ENCODE peak calls at places on chromosomes 2 and 18, in four cellular contexts. One of them, this sample, is unnamed.

GRCh38 chr2:170375192-170375591 is 197.2 kb downstream of the MYO3B start:
- DNase-seq in upper lobe of left lung: no peak
- DNase-seq in transverse colon: no peak
- DNase-seq in prostate gland: peak
- DNase-seq in this sample: no peak

GRCh38 chr2:40242315-40242714 is 209.6 kb downstream of the SLC8A1 start:
- DNase-seq in upper lobe of left lung: no peak
- DNase-seq in transverse colon: no peak
- DNase-seq in prostate gland: no peak
- DNase-seq in this sample: no peak

GRCh38 chr2:145715601-145716000 is 1195.7 kb upstream of the ZEB2 start:
- DNase-seq in upper lobe of left lung: no peak
- DNase-seq in transverse colon: no peak
- DNase-seq in prostate gland: no peak
- DNase-seq in this sample: no peak

GRCh38 chr2:26712486-26713465 is 20.3 kb downstream of the KCNK3 start:
- DNase-seq in upper lobe of left lung: no peak
- DNase-seq in transverse colon: no peak
- DNase-seq in prostate gland: no peak
- DNase-seq in this sample: no peak

GRCh38 chr2:183490930-183491329 is 366.7 kb downstream of the NUP35 start:
- DNase-seq in upper lobe of left lung: no peak
- DNase-seq in transverse colon: no peak
- DNase-seq in prostate gland: no peak
- DNase-seq in this sample: no peak

GRCh38 chr2:3267869-3268704 is 109.5 kb downstream of the EIPR1 start:
- DNase-seq in upper lobe of left lung: no peak
- DNase-seq in transverse colon: no peak
- DNase-seq in prostate gland: no peak
- DNase-seq in this sample: peak

GRCh38 chr2:233079953-233080835 is 20.1 kb downstream of the INPP5D start:
- DNase-seq in upper lobe of left lung: no peak
- DNase-seq in transverse colon: no peak
- DNase-seq in prostate gland: no peak
- DNase-seq in this sample: peak

GRCh38 chr2:5777089-5777488 is 84.9 kb downstream of the SOX11 start:
- DNase-seq in upper lobe of left lung: peak
- DNase-seq in transverse colon: no peak
- DNase-seq in prostate gland: peak
- DNase-seq in this sample: no peak

GRCh38 chr18:434410-434809 is 66.1 kb downstream of the COLEC12 start:
- DNase-seq in upper lobe of left lung: no peak
- DNase-seq in transverse colon: no peak
- DNase-seq in prostate gland: no peak
- DNase-seq in this sample: no peak

GRCh38 chr2:6917071-6917760 is at the start of gene RNF144A:
- DNase-seq in upper lobe of left lung: peak
- DNase-seq in transverse colon: peak
- DNase-seq in prostate gland: peak
- DNase-seq in this sample: peak
- H3K27ac ChIP-seq in upper lobe of left lung: peak
- H3K27ac ChIP-seq in transverse colon: peak
- H3K27ac ChIP-seq in prostate gland: peak
- H3K27ac ChIP-seq in this sample: peak

DNA sequence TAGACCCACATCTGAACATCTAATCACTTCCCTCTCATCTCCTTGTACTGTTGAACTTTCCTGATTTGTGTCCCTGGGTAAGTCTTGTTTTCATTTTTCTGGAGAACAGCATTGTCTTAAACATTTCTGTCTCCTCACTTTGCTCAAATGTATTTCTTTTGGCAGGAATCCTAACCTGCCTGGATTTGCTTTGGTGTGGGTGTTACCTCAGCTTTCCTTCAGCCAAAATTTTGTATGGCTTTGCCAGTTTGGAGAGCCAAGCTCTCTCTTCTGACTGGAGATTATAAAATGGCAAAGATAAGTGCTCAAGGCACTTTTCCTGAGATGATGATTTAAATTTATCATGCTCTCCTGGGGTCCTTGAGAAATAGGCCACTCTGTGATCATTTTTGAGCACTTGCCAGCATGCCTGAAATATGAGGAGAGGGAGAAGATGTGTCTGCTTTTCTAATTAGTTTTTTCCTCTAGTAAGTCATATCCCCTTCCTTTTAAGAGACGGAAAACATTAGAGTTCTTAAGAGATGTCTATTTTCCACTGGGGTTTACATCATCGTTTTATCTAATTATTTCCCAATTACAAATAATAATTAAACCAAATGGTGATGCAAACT is 683.0 kb downstream of the SLC4A3 start:
- DNase-seq in upper lobe of left lung: no peak
- DNase-seq in transverse colon: no peak
- DNase-seq in prostate gland: no peak
- DNase-seq in this sample: no peak
- TF ChIP-seq POLR2A in upper lobe of left lung: no peak
- TF ChIP-seq POLR2A in transverse colon: no peak
- TF ChIP-seq POLR2A in prostate gland: no peak
- TF ChIP-seq POLR2A in this sample: no peak

GRCh38 chr2:19462228-19462627 is 103.8 kb upstream of the OSR1 start:
- DNase-seq in upper lobe of left lung: no peak
- DNase-seq in transverse colon: no peak
- DNase-seq in prostate gland: no peak
- DNase-seq in this sample: no peak
- TF ChIP-seq POLR2AphosphoS5 in upper lobe of left lung: no peak
- TF ChIP-seq POLR2AphosphoS5 in transverse colon: no peak
- TF ChIP-seq POLR2AphosphoS5 in prostate gland: no peak
- TF ChIP-seq POLR2AphosphoS5 in this sample: no peak

GRCh38 chr2:234957533-234958135 is 5.8 kb downstream of the SH3BP4 start:
- DNase-seq in upper lobe of left lung: no peak
- DNase-seq in transverse colon: no peak
- DNase-seq in prostate gland: no peak
- DNase-seq in this sample: peak

GRCh38 chr2:234958746-234959395 is 7.1 kb downstream of the SH3BP4 start:
- DNase-seq in upper lobe of left lung: no peak
- DNase-seq in transverse colon: no peak
- DNase-seq in prostate gland: no peak
- DNase-seq in this sample: peak

GRCh38 chr2:234958311-234958710 is 6.5 kb downstream of the SH3BP4 start:
- DNase-seq in upper lobe of left lung: no peak
- DNase-seq in transverse colon: no peak
- DNase-seq in prostate gland: no peak
- DNase-seq in this sample: peak

GRCh38 chr2:234961784-234962183 is 10.0 kb downstream of the SH3BP4 start:
- DNase-seq in upper lobe of left lung: no peak
- DNase-seq in transverse colon: no peak
- DNase-seq in prostate gland: no peak
- DNase-seq in this sample: peak

GRCh38 chr2:234960091-234961088 is 8.6 kb downstream of the SH3BP4 start:
- DNase-seq in upper lobe of left lung: no peak
- DNase-seq in transverse colon: no peak
- DNase-seq in prostate gland: no peak
- DNase-seq in this sample: no peak
- H3K27ac ChIP-seq in upper lobe of left lung: peak
- H3K27ac ChIP-seq in transverse colon: no peak
- H3K27ac ChIP-seq in prostate gland: no peak
- H3K27ac ChIP-seq in this sample: no peak

GRCh38 chr2:236988690-236989639 is 96.7 kb upstream of the COPS8 start:
- DNase-seq in upper lobe of left lung: peak
- DNase-seq in transverse colon: peak
- DNase-seq in prostate gland: no peak
- DNase-seq in this sample: peak
- TF ChIP-seq POLR2A in upper lobe of left lung: no peak
- TF ChIP-seq POLR2A in transverse colon: no peak
- TF ChIP-seq POLR2A in prostate gland: peak
- TF ChIP-seq POLR2A in this sample: no peak

GRCh38 chr2:230330725-230331124 is 3.7 kb downstream of the SP140L start:
- DNase-seq in upper lobe of left lung: no peak
- DNase-seq in transverse colon: no peak
- DNase-seq in prostate gland: no peak
- DNase-seq in this sample: no peak
- TF ChIP-seq POLR2AphosphoS5 in upper lobe of left lung: no peak
- TF ChIP-seq POLR2AphosphoS5 in transverse colon: no peak
- TF ChIP-seq POLR2AphosphoS5 in prostate gland: no peak
- TF ChIP-seq POLR2AphosphoS5 in this sample: no peak

DNA sequence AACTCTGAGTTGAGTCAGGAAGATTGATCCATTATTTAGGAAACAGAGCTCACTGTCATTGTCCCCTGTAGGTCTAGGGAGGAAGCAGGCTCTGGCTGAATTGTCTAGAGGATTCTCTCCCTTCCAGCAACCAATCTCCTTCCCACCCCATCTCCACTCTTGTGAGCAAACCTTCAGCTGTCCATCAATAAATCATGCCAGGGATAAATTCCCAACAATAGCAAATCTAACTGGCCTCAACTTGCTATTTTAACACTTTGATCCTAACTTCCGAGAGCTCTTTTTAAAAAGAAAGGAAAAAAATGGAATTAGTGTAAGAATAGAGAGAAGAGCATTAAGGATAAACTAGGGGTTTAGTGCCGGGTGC is 53.5 kb downstream of the ATP8B1 start:
- DNase-seq in upper lobe of left lung: no peak
- DNase-seq in transverse colon: no peak
- DNase-seq in prostate gland: no peak
- DNase-seq in this sample: no peak
- H3K27ac ChIP-seq in upper lobe of left lung: no peak
- H3K27ac ChIP-seq in transverse colon: peak
- H3K27ac ChIP-seq in prostate gland: peak
- H3K27ac ChIP-seq in this sample: no peak

GRCh38 chr2:128032092-128032491 is 4.2 kb upstream of the SAP130 start:
- DNase-seq in upper lobe of left lung: no peak
- DNase-seq in transverse colon: no peak
- DNase-seq in prostate gland: no peak
- DNase-seq in this sample: no peak

GRCh38 chr2:128028668-128029054 is 802 bp upstream of the SAP130 start:
- DNase-seq in upper lobe of left lung: no peak
- DNase-seq in transverse colon: no peak
- DNase-seq in prostate gland: no peak
- DNase-seq in this sample: no peak

GRCh38 chr2:128026422-128027277 is 1.2 kb downstream of the SAP130 start:
- DNase-seq in upper lobe of left lung: no peak
- DNase-seq in transverse colon: no peak
- DNase-seq in prostate gland: no peak
- DNase-seq in this sample: no peak

GRCh38 chr2:128027278-128027800 is 520 bp downstream of the SAP130 start:
- DNase-seq in upper lobe of left lung: peak
- DNase-seq in transverse colon: peak
- DNase-seq in prostate gland: peak
- DNase-seq in this sample: peak

DNA sequence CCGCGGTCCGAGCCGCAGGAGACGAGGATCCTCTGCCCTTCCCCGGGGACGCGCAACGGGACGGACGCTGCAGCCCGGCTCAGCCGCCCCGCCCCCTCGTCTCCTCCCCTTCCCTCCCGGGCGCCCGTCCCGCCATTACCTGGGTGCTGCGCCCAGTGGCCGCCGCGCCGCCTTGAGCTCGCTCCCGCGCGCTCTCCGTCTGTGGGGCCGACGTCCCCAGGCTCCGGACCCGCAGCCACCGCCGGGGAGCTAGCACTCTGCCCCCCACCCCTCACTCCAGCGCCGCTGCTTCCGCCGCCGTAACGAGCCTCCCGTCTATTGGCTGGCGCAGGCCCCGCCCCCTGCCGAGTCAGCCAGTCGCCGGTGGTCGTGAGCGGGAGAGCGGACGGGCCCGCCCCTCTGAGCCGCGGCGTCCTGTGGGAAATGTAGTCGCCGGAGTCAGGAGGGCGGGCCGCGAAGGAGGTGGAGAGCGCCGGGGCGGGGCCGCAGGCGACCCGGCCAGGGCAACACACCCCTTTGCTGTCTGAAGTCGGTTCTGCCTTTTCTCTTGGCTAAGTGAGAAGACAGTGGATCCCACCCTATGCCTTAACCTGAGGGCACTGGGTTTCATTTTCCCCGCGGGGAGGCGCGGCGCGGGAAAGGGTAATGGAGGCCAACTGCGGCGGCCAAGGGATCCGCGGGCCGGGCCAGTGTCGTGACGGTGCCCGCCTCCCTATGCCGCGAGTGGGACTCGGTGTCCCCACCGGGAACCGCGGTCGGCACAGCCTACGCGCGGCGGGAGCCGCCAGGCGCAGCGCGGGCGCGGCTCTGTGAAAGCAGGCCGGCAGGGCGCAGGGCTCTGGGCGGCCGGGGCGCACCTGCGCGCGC is at the start of gene SAP130:
- DNase-seq in upper lobe of left lung: peak
- DNase-seq in transverse colon: peak
- DNase-seq in prostate gland: peak
- DNase-seq in this sample: peak
- TF ChIP-seq POLR2A in upper lobe of left lung: peak
- TF ChIP-seq POLR2A in transverse colon: peak
- TF ChIP-seq POLR2A in prostate gland: peak
- TF ChIP-seq POLR2A in this sample: peak

GRCh38 chr18:58591286-58591685 is 37.6 kb downstream of the ALPK2 start:
- DNase-seq in upper lobe of left lung: no peak
- DNase-seq in transverse colon: no peak
- DNase-seq in prostate gland: no peak
- DNase-seq in this sample: no peak

GRCh38 chr18:58586886-58587285 is 42.0 kb downstream of the ALPK2 start:
- DNase-seq in upper lobe of left lung: no peak
- DNase-seq in transverse colon: no peak
- DNase-seq in prostate gland: no peak
- DNase-seq in this sample: no peak

GRCh38 chr18:58590827-58591226 is 38.1 kb downstream of the ALPK2 start:
- DNase-seq in upper lobe of left lung: no peak
- DNase-seq in transverse colon: no peak
- DNase-seq in prostate gland: no peak
- DNase-seq in this sample: no peak

GRCh38 chr18:58592223-58593214 is 36.4 kb downstream of the ALPK2 start:
- DNase-seq in upper lobe of left lung: no peak
- DNase-seq in transverse colon: no peak
- DNase-seq in prostate gland: no peak
- DNase-seq in this sample: no peak

DNA sequence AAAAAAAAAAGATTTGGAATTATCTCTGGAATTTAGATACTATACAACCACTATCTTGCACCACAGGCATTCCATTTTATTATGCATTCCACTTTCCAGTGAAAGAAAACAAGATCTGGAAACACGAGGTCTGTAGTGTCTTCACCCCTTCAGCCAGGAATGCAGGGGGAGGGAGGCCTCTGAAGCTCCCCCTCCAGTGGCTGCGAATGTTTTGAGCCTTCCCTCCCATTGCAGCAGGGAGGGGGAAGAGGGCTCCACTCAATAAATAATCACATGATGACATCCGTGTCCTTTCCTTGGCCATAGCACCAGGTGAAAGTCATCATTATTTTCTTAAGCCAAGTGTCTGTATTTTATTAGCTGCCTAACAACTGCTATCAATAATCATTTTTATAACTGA is 38.7 kb downstream of the ALPK2 start:
- DNase-seq in upper lobe of left lung: no peak
- DNase-seq in transverse colon: no peak
- DNase-seq in prostate gland: no peak
- DNase-seq in this sample: no peak
- TF ChIP-seq POLR2AphosphoS5 in upper lobe of left lung: no peak
- TF ChIP-seq POLR2AphosphoS5 in transverse colon: no peak
- TF ChIP-seq POLR2AphosphoS5 in prostate gland: peak
- TF ChIP-seq POLR2AphosphoS5 in this sample: no peak

This sample was measured in spleen.